ENCODE peak calls at places on chromosomes 16 and 17, in four cellular contexts. Z is H9, U is IMR-90, E is mesendoderm. B is an unnamed sample.

GRCh38 chr17:2302740-2303277 is 776 bp downstream of the SMG6 start:
- DNase-seq in Z (no peak), U (peak), E (peak), B (no peak)

GRCh38 chr17:39939588-39940419 is 12.3 kb downstream of the LRRC3C start:
- DNase-seq in Z (no peak), U (peak), E (no peak), B (no peak)

GRCh38 chr16:82192665-82193064 is 22.6 kb upstream of the MPHOSPH6 start:
- DNase-seq in Z (no peak), U (peak), E (no peak), B (no peak)

GRCh38 chr17:45149669-45150603 is 1.7 kb downstream of the HEXIM1 start:
- DNase-seq in Z (peak), U (peak), E (peak), B (no peak)

GRCh38 chr17:18102640-18103039 is 5.9 kb upstream of the MYO15A start:
- DNase-seq in Z (no peak), U (no peak), E (no peak), B (no peak)

GRCh38 chr17:2064980-2065785 is 10.3 kb downstream of the HIC1 start:
- DNase-seq in Z (peak), U (peak), E (peak), B (peak)

GRCh38 chr16:23575834-23576233 is 18.3 kb downstream of the UBFD1 start:
- DNase-seq in Z (no peak), U (peak), E (peak), B (no peak)

GRCh38 chr16:89210904-89211515 is 6.5 kb upstream of the ZNF778 start:
- DNase-seq in Z (no peak), U (peak), E (no peak), B (no peak)

GRCh38 chr17:6577686-6578263 is 21.4 kb upstream of the PITPNM3 start:
- DNase-seq in Z (no peak), U (no peak), E (peak), B (no peak)

GRCh38 chr16:23348579-23349469 is 46.7 kb downstream of the SCNN1B start:
- DNase-seq in Z (peak), U (no peak), E (peak), B (peak)

GRCh38 chr16:1310832-1311200 is 1.4 kb downstream of the UBE2I start:
- DNase-seq in Z (no peak), U (no peak), E (no peak), B (no peak)

GRCh38 chr17:61157246-61157887 is 242.3 kb upstream of the TBX2 start:
- DNase-seq in Z (no peak), U (peak), E (no peak), B (no peak)

GRCh38 chr16:68311316-68311620 is 449 bp downstream of the PRMT7 start:
- DNase-seq in Z (no peak), U (peak), E (no peak), B (no peak)

GRCh38 chr17:45719335-45720071 is 64.6 kb upstream of the CRHR1 start:
- DNase-seq in Z (peak), U (peak), E (peak), B (no peak)

GRCh38 chr17:42421479-42422332 is 1.4 kb downstream of the CAVIN1 start:
- DNase-seq in Z (peak), U (peak), E (no peak), B (no peak)

GRCh38 chr17:7634384-7634783 is 4.4 kb downstream of the SHBG start:
- DNase-seq in Z (peak), U (peak), E (peak), B (no peak)

GRCh38 chr17:205176-205538 is 23.7 kb upstream of the DOC2B start:
- DNase-seq in Z (no peak), U (no peak), E (no peak), B (no peak)

GRCh38 chr16:21619765-21620462 is 20.5 kb downstream of the METTL9 start:
- DNase-seq in Z (no peak), U (no peak), E (peak), B (no peak)

GRCh38 chr17:47978324-47978723 is 7.4 kb downstream of the CDK5RAP3 start:
- DNase-seq in Z (peak), U (peak), E (peak), B (peak)

GRCh38 chr17:2111691-2112090 is 56.8 kb downstream of the HIC1 start:
- DNase-seq in Z (no peak), U (peak), E (no peak), B (no peak)

GRCh38 chr17:8048236-8048635 is 9.4 kb downstream of the ALOX15B start:
- DNase-seq in Z (no peak), U (no peak), E (no peak), B (no peak)

GRCh38 chr17:40551874-40552768 is 13.2 kb downstream of the CCR7 start:
- DNase-seq in Z (peak), U (peak), E (no peak), B (no peak)

GRCh38 chr16:78060787-78061186 is 38.4 kb downstream of the CLEC3A start:
- DNase-seq in Z (no peak), U (no peak), E (no peak), B (no peak)

GRCh38 chr16:5058476-5058875 is 7.3 kb downstream of the C16orf89 start:
- DNase-seq in Z (peak), U (no peak), E (peak), B (peak)

GRCh38 chr17:1312261-1312870 is 32.9 kb downstream of the TRARG1 start:
- DNase-seq in Z (peak), U (no peak), E (peak), B (no peak)

GRCh38 chr16:54647731-54648221 is 282.9 kb upstream of the IRX5 start:
- DNase-seq in Z (no peak), U (no peak), E (no peak), B (no peak)

GRCh38 chr16:14325921-14326401 is 254.8 kb downstream of the MRTFB start:
- DNase-seq in Z (no peak), U (no peak), E (no peak), B (no peak)

GRCh38 chr16:2365397-2365796 is 24.9 kb upstream of the ABCA3 start:
- DNase-seq in Z (no peak), U (no peak), E (no peak), B (no peak)

GRCh38 chr16:626787-627457 is 3.9 kb upstream of the WFIKKN1 start:
- DNase-seq in Z (peak), U (peak), E (peak), B (no peak)

DNA sequence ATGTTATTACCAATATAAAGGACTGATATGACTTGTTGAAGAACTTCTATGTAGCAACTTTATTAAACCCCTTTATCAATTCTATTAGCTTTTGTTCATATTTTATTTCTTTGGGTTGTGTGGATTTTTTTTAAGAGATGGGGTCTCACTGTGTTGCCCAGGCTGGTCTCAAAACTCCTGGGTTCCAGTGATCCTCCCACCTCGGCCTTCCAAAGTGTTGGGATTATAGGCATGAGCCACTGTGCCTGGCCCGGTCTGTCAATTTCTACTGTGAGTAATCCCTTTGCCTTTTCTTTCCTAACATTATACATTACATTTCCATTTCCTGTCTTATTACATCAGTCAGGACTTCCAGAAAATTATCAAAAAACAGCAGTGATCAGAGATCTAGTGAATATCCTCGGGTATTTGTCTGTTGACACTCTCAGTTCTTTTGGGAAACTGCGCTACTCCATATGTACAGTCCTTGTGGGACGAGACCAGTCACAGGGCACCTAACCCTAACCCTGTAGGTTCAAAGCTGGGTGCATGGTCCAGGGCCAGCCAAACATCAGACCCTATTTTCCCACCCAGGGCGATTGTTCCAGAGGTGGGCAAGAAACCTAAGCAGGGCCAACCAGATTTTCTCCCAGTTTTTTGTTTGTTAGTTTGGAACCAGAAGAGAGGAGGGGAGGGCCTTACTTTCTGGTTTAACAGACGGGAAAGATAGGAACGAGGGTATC is 1.7 kb upstream of the SLC47A1 start:
- DNase-seq in Z (no peak), U (no peak), E (no peak), B (no peak)
- H4K5ac ChIP-seq in Z (no peak), U (no peak), E (no peak), B (no peak)

GRCh38 chr17:15511142-15511541 is 43.7 kb upstream of the CDRT4 start:
- DNase-seq in Z (no peak), U (no peak), E (no peak), B (no peak)
- H4K5ac ChIP-seq in Z (no peak), U (no peak), E (no peak), B (no peak)

DNA sequence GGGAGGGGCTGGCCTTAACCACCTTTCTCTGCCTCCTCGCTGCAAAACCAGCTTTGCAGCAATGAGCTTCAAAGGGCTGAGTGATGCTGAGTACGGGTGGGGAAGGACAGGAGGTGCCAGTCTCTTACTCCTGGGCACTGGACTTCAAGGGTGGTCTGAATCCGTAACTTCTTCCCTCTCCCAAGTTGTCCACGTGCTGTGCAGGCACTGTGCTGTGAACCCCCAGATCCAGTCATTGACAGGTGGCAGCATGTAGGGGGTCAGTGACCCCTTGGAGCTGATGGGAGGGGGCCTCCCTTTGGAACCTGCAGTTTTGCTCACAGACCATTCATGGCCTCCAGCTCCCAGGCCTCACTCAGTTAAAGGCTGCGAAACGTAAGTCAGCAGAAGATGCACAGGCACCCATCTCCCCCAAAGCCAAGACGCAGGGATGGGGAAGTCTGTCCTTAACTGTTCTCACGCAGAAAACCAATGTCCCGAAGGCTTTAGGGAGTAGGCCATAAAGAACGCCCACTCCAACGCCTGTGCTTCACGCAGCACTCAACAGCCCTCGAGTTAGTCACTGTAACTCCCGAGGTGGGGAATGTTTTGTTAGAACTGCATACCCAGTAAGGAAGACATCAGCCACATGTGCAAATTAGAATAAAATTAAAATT is 7.9 kb downstream of the LITAFD start:
- DNase-seq in Z (no peak), U (no peak), E (no peak), B (no peak)
- H4K5ac ChIP-seq in Z (no peak), U (no peak), E (no peak), B (no peak)

DNA sequence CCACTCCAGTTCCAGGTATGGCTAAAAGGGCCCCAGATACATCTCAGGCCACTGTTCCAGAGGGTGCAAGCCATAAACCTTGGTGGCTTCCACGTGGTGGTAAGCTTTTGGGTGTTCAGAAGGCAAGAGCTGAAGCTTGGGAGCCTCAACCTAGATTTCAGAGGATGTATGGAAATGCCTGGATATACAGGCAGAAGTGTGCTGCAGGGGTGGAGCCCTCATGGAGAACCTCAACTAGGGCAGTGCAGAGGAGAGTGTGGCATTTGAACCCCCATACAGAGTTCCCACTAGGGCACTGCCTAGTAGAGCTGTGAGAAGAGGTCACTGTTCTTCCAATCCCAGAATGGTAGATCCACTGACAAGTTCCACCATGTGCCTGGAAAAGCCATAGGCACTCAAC is 267.3 kb downstream of the SLC39A11 start:
- DNase-seq in Z (no peak), U (no peak), E (no peak), B (no peak)
- H4K5ac ChIP-seq in Z (no peak), U (no peak), E (no peak), B (no peak)

GRCh38 chr17:32627233-32628008 is 140.6 kb downstream of the CDK5R1 start:
- DNase-seq in Z (peak), U (no peak), E (peak), B (peak)
- H4K5ac ChIP-seq in Z (no peak), U (no peak), E (no peak), B (no peak)

DNA sequence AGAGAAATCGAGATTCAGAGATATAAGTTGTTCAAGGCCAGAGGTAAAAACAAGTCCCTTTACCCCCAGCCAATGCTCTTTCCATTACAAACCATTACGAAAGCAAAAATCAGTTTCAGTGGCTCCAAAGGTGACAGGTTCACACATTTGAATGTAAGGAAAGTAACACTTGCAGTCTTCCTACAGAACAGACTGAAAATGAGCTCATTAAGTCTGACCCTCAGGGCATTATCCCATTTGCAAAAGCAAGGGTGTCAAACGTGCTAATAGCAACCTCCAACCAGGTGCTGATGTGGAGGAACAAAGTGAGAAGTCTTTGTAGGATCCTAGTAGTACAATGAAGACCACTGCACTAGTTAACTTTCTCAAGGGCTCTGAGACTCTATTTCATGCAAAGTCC is 65.2 kb downstream of the XPO6 start:
- DNase-seq in Z (no peak), U (no peak), E (peak), B (no peak)
- H4K5ac ChIP-seq in Z (no peak), U (peak), E (no peak), B (no peak)

GRCh38 chr17:58595194-58595792 is 80.9 kb upstream of the MTMR4 start:
- DNase-seq in Z (no peak), U (no peak), E (peak), B (no peak)
- H4K5ac ChIP-seq in Z (no peak), U (no peak), E (no peak), B (no peak)

DNA sequence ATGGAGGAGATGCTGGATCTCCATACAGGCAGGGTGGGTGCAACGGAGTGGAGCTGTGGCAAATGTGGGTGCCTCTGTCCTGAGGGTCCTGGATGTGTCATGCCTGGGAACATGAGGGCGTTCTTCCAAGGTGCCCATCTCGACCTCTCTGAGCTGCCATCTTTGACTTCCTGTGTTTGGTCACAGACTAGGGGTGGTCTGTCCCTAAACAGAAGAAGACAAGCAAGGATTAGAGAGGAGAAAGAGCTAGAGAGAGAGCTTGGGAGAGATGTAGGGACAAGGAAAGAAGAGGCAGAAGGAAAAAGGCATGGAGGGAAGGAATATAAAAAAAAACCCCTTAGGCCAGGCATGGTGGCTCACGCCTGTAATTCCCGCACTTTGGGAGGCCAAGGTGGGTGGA is 3.3 kb upstream of the ZG16 start:
- DNase-seq in Z (no peak), U (no peak), E (no peak), B (no peak)
- H4K5ac ChIP-seq in Z (no peak), U (no peak), E (no peak), B (no peak)

GRCh38 chr17:75703591-75703990 is 17.7 kb upstream of the ITGB4 start:
- DNase-seq in Z (no peak), U (no peak), E (no peak), B (no peak)

GRCh38 chr17:75703191-75703590 is 18.1 kb upstream of the ITGB4 start:
- DNase-seq in Z (no peak), U (no peak), E (no peak), B (no peak)

GRCh38 chr17:75704963-75705875 is 16.0 kb upstream of the ITGB4 start:
- DNase-seq in Z (no peak), U (no peak), E (no peak), B (no peak)

GRCh38 chr17:75706042-75706728 is 15.1 kb upstream of the ITGB4 start:
- DNase-seq in Z (no peak), U (no peak), E (no peak), B (no peak)

GRCh38 chr17:75707096-75707720 is 14.1 kb upstream of the ITGB4 start:
- DNase-seq in Z (no peak), U (no peak), E (no peak), B (no peak)
- H4K5ac ChIP-seq in Z (no peak), U (no peak), E (no peak), B (no peak)

GRCh38 chr17:35256629-35257028 is 13.8 kb downstream of the SLFN5 start:
- DNase-seq in Z (no peak), U (no peak), E (peak), B (no peak)
- H4K5ac ChIP-seq in Z (no peak), U (no peak), E (no peak), B (no peak)

B was measured in H1.